ENCODE peak calls at places on chromosomes 12 and 14, in eight cellular contexts. Y is SK-N-SH, W is GM12878, B is suprapubic skin, E is ovary, F is H1, Q is transverse colon, S is K562. D is an unnamed sample. For H3K27me3, the result is how much of the 10 kb centered on the place peaks cover.

GRCh38 chr14:74507085-74507484 is 13.5 kb downstream of the ISCA2 start:
- DNase-seq in F (no peak), Q (no peak), E (no peak), S (no peak), B (no peak), Y (no peak), W (no peak), D (no peak)

GRCh38 chr14:54722791-54723432 is 156.0 kb downstream of the SAMD4A start:
- DNase-seq in W (no peak), S (no peak), F (no peak), B (no peak), E (no peak), Q (no peak), Y (no peak), D (no peak)

GRCh38 chr12:117189725-117190209 is 503 bp downstream of the FBXO21 start:
- DNase-seq in S (peak), Q (peak), E (peak), W (no peak), B (peak), F (peak), Y (peak), D (peak)

GRCh38 chr14:79278798-79279644 is 932.3 kb downstream of the DIO2 start:
- DNase-seq in E (peak), S (no peak), F (peak), Q (peak), B (peak), W (no peak), Y (peak), D (peak)

GRCh38 chr14:101000711-101001110 is 97.2 kb upstream of the RTL1 start:
- DNase-seq in Q (no peak), W (no peak), E (no peak), B (no peak), Y (no peak), F (no peak), S (no peak), D (no peak)

GRCh38 chr12:89514751-89515150 is 9.8 kb downstream of the GALNT4 start:
- DNase-seq in Q (no peak), F (no peak), B (no peak), W (no peak), S (no peak), Y (no peak), E (no peak), D (no peak)

GRCh38 chr14:104690861-104691455 is 1.5 kb downstream of the INF2 start:
- DNase-seq in W (no peak), B (no peak), F (no peak), Y (no peak), E (peak), Q (no peak), S (no peak), D (no peak)

GRCh38 chr12:124680863-124681778 is 113.7 kb upstream of the NCOR2 start:
- DNase-seq in B (no peak), Q (no peak), E (peak), W (peak), S (peak), F (no peak), Y (peak), D (no peak)

GRCh38 chr14:40133484-40133883 is 701.3 kb upstream of the FBXO33 start:
- DNase-seq in B (no peak), Y (no peak), S (no peak), F (no peak), Q (no peak), E (no peak), W (no peak), D (no peak)

GRCh38 chr12:10722502-10722904 is 620 bp downstream of the YBX3 start:
- DNase-seq in F (peak), E (peak), S (peak), W (no peak), Y (peak), Q (peak), B (no peak), D (peak)

GRCh38 chr12:101670007-101670671 is 27.3 kb upstream of the CHPT1 start:
- DNase-seq in E (no peak), Y (peak), S (peak), W (no peak), Q (peak), B (no peak), F (no peak), D (no peak)

GRCh38 chr14:101820283-101820798 is 58.8 kb downstream of the PPP2R5C start:
- DNase-seq in W (peak), Q (no peak), E (no peak), B (no peak), S (no peak), Y (no peak), F (no peak), D (no peak)

GRCh38 chr12:119990382-119990874 is 1.4 kb downstream of the BICDL1 start:
- DNase-seq in Q (no peak), B (no peak), F (no peak), E (no peak), Y (no peak), S (no peak), W (no peak), D (no peak)

GRCh38 chr12:48901278-48901677 is 24.0 kb downstream of the FKBP11 start:
- DNase-seq in W (peak), S (no peak), Y (no peak), F (no peak), B (no peak), E (no peak), Q (no peak), D (no peak)

GRCh38 chr12:109275173-109275572 is 33.9 kb downstream of the FOXN4 start:
- DNase-seq in S (no peak), Y (no peak), B (no peak), E (no peak), W (no peak), F (no peak), Q (no peak), D (no peak)

GRCh38 chr14:99249389-99249788 is 22.6 kb downstream of the BCL11B start:
- DNase-seq in F (no peak), Y (no peak), W (no peak), E (no peak), S (no peak), Q (no peak), B (no peak), D (no peak)

GRCh38 chr12:108599541-108599940 is 1.7 kb upstream of the TMEM119 start:
- DNase-seq in E (no peak), Q (no peak), W (no peak), B (no peak), Y (no peak), F (no peak), S (no peak), D (no peak)

GRCh38 chr12:67927815-67928214 is 61.4 kb upstream of the IFNG-AS1 start:
- DNase-seq in Q (peak), S (no peak), B (no peak), F (no peak), W (no peak), Y (no peak), E (no peak), D (peak)

GRCh38 chr14:95498622-95499353 is 17.7 kb downstream of the SYNE3 start:
- DNase-seq in Q (no peak), S (no peak), B (no peak), Y (peak), F (no peak), E (peak), W (no peak), D (no peak)

GRCh38 chr12:130097798-130098255 is 64.4 kb upstream of the FZD10 start:
- DNase-seq in Q (no peak), B (no peak), S (no peak), Y (no peak), W (no peak), F (no peak), E (no peak), D (no peak)

GRCh38 chr12:124508323-124509096 is 58.9 kb downstream of the NCOR2 start:
- DNase-seq in B (no peak), Q (no peak), F (no peak), S (peak), E (no peak), W (no peak), Y (no peak), D (no peak)

GRCh38 chr12:76290963-76291859 is 57.0 kb downstream of the BBS10 start:
- DNase-seq in E (no peak), B (no peak), F (no peak), W (no peak), Q (no peak), Y (no peak), S (no peak), D (no peak)

GRCh38 chr12:98828802-98829600 is 183.9 kb downstream of the APAF1 start:
- DNase-seq in Q (no peak), E (no peak), S (no peak), B (no peak), F (no peak), W (no peak), Y (no peak), D (no peak)

GRCh38 chr14:37678916-37679315 is 83.5 kb downstream of the TTC6 start:
- DNase-seq in Y (no peak), Q (no peak), B (no peak), S (no peak), E (no peak), W (no peak), F (no peak), D (no peak)

GRCh38 chr12:98294426-98294825 is 221.0 kb upstream of the TMPO start:
- DNase-seq in F (no peak), W (no peak), S (no peak), B (no peak), E (no peak), Y (no peak), Q (no peak), D (no peak)

GRCh38 chr12:7667025-7667575 is 1.4 kb upstream of the APOBEC1 start:
- DNase-seq in S (peak), E (no peak), Y (no peak), F (no peak), Q (no peak), W (no peak), B (no peak), D (no peak)

GRCh38 chr12:70277973-70278372 is 34.7 kb downstream of the CNOT2 start:
- DNase-seq in W (no peak), S (no peak), Q (no peak), B (no peak), Y (no peak), F (no peak), E (no peak), D (no peak)

GRCh38 chr12:3611853-3612703 is 121.1 kb downstream of the PRMT8 start:
- DNase-seq in B (no peak), W (no peak), Y (no peak), E (no peak), F (no peak), S (no peak), Q (no peak), D (no peak)

GRCh38 chr12:29346764-29347421 is 34.1 kb downstream of the ERGIC2 start:
- DNase-seq in S (no peak), F (no peak), Y (no peak), B (no peak), E (no peak), Q (no peak), W (no peak), D (no peak)

GRCh38 chr12:68648179-68648578 is 37.5 kb downstream of the RAP1B start:
- DNase-seq in E (no peak), S (no peak), Y (no peak), W (no peak), Q (no peak), F (no peak), B (no peak), D (no peak)

GRCh38 chr14:95885866-95886265 is 9.2 kb downstream of the TUNAR start:
- DNase-seq in E (no peak), Y (peak), Q (no peak), W (no peak), F (no peak), B (no peak), S (no peak), D (peak)

GRCh38 chr12:2309647-2310046 is 256.9 kb downstream of the CACNA1C start:
- DNase-seq in F (no peak), E (no peak), S (no peak), Y (no peak), W (no peak), B (no peak), Q (no peak), D (no peak)

GRCh38 chr12:2302711-2303255 is 250.0 kb downstream of the CACNA1C start:
- DNase-seq in Q (no peak), Y (no peak), S (no peak), E (no peak), W (no peak), F (no peak), B (no peak), D (no peak)

GRCh38 chr12:2306686-2307249 is 254.0 kb downstream of the CACNA1C start:
- DNase-seq in Q (no peak), B (no peak), W (no peak), S (no peak), F (no peak), Y (no peak), E (no peak), D (no peak)

GRCh38 chr12:2307550-2307949 is 254.8 kb downstream of the CACNA1C start:
- DNase-seq in Y (no peak), E (no peak), B (no peak), S (no peak), Q (no peak), W (no peak), F (no peak), D (no peak)

GRCh38 chr12:2306012-2306411 is 253.2 kb downstream of the CACNA1C start:
- DNase-seq in F (no peak), W (no peak), E (no peak), B (no peak), Y (no peak), S (no peak), Q (no peak), D (no peak)
- TF ChIP-seq EP300 in F (no peak), W (no peak), E (no peak), B (no peak), Y (no peak), S (no peak), Q (no peak), D (no peak)

GRCh38 chr12:52317443-52318052 is 3.6 kb downstream of the KRT83 start:
- DNase-seq in E (no peak), Y (no peak), F (no peak), Q (no peak), B (peak), W (no peak), S (no peak), D (peak)

GRCh38 chr12:52316701-52317100 is 4.5 kb downstream of the KRT83 start:
- DNase-seq in E (no peak), Y (no peak), B (peak), F (no peak), Q (no peak), W (no peak), S (no peak), D (no peak)

GRCh38 chr12:52314511-52314910 is 6.7 kb downstream of the KRT83 start:
- DNase-seq in W (no peak), Y (no peak), F (no peak), Q (no peak), B (no peak), E (no peak), S (no peak), D (no peak)

GRCh38 chr12:52318241-52318990 is 2.8 kb downstream of the KRT83 start:
- DNase-seq in W (no peak), Y (no peak), S (no peak), B (peak), Q (no peak), E (no peak), F (no peak), D (no peak)

GRCh38 chr12:52316290-52316689 is 4.9 kb downstream of the KRT83 start:
- DNase-seq in S (no peak), B (peak), W (no peak), E (no peak), Q (no peak), F (no peak), Y (no peak), D (no peak)
- H3K27me3 ChIP-seq in S (under half), B (under half), W (under half), E (under half), Q (under half), F (under half), Y (under half), D (half or more)

DNA sequence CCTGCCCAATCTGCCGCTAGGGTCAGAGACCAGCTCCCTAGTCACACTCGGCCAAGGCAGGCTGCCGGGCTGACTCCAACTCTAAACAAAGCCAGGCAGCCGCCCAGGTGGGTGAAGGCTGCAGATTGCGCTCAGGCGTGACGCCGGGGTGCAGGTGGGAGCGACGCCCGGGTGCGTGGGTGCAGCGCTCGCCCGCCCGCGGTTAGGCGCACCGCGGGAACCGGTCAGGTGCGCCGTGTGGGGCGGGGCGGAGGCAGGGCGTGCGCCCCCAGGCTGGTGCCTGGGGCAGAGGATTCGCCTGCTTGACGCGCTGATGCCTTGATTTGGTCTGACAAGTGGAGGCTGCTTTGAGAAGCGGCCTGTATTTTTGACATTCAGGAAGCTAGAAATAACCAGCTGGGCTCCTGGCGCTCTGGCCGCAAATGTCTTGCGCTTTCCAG is 126.7 kb upstream of the HIF1A start:
- DNase-seq in E (no peak), B (no peak), Q (peak), W (peak), F (peak), Y (no peak), S (no peak), D (peak)
- TF ChIP-seq EP300 in E (no peak), B (no peak), Q (no peak), W (no peak), F (no peak), Y (no peak), S (no peak), D (no peak)

DNA sequence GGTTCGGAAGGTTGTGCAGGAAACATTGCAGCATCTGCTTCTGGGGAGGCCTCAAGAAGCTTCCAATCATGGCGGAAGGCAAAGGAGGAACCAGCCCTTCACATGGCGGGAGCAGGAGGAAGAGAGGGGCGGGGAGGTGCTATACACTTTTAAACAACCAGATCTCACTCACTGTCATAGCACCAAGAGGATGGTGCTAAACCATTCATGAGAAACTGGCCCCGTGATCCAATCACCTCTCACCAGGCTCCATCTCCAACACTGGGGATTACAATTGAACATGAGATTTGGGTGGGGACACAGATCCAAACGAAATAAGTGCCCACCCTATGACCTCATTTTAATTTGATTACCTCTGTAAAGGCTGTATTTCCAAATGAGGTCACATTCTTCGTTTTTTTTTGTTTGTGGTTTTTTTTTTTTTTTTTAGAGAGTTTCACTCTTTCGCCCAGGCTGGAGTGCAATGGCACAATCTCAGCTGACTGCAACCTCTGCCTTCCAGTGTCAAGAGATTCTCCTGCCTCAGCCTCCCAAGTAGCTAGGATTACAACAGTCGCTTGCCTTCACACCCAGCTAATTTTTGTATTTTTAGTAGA is 11.4 kb upstream of the ORAI1 start:
- DNase-seq in Y (no peak), E (no peak), S (no peak), F (no peak), W (no peak), Q (no peak), B (no peak), D (no peak)
- H3K27me3 ChIP-seq in Y (under half), E (under half), S (under half), F (under half), W (under half), Q (under half), B (under half), D (under half)